ENCODE peak calls at places on chromosomes 5 and 9, in seven cellular contexts. E is suprapubic skin, N is T follicular helper cell, Z is GM13977, R is C1 segment of cervical spinal cord, K is SK-MEL-5, B is renal cortical epithelial cell. S is an unnamed sample.

GRCh38 chr9:124698265-124698664 is 72.8 kb downstream of the NR6A1 start:
- DNase-seq in E (no peak), N (no peak), Z (no peak), R (no peak), K (no peak), B (peak), S (peak)

GRCh38 chr9:69432623-69433022 is 107.6 kb downstream of the ENTREP1 start:
- DNase-seq in E (peak), N (no peak), Z (no peak), R (no peak), K (no peak), B (no peak), S (no peak)

GRCh38 chr9:27227192-27227591 is 69.8 kb downstream of the EQTN start:
- DNase-seq in E (no peak), N (no peak), Z (no peak), R (no peak), K (no peak), B (no peak), S (no peak)

GRCh38 chr5:133744030-133744645 is 131.8 kb upstream of the FSTL4 start:
- DNase-seq in E (no peak), N (no peak), Z (no peak), R (no peak), K (no peak), B (no peak), S (no peak)

GRCh38 chr5:134438268-134438622 is 26.6 kb upstream of the CDKN2AIPNL start:
- DNase-seq in E (no peak), N (no peak), Z (no peak), R (no peak), K (peak), B (peak), S (peak)

GRCh38 chr5:135373747-135374515 is 25.1 kb downstream of the MACROH2A1 start:
- DNase-seq in E (peak), N (no peak), Z (no peak), R (no peak), K (no peak), B (no peak), S (no peak)

GRCh38 chr9:92714787-92715487 is 45.0 kb upstream of the IPPK start:
- DNase-seq in E (peak), N (no peak), Z (no peak), R (no peak), K (no peak), B (no peak), S (no peak)

GRCh38 chr5:150376799-150377771 is 19.6 kb downstream of the TCOF1 start:
- DNase-seq in E (no peak), N (no peak), Z (no peak), R (no peak), K (no peak), B (no peak), S (peak)

GRCh38 chr5:133397986-133398645 is 214.2 kb downstream of the FSTL4 start:
- DNase-seq in E (no peak), N (no peak), Z (no peak), R (no peak), K (no peak), B (no peak), S (no peak)

GRCh38 chr5:154444559-154445421 is 1.0 kb upstream of the SAP30L start:
- DNase-seq in E (no peak), N (no peak), Z (peak), R (no peak), K (no peak), B (no peak), S (no peak)

GRCh38 chr5:27511061-27511460 is 472.7 kb upstream of the CDH9 start:
- DNase-seq in E (no peak), N (no peak), Z (no peak), R (no peak), K (no peak), B (peak), S (no peak)

GRCh38 chr5:84642795-84643194 is 258.1 kb upstream of the EDIL3 start:
- DNase-seq in E (no peak), N (no peak), Z (no peak), R (no peak), K (no peak), B (no peak), S (peak)

GRCh38 chr9:37372839-37373238 is 49.7 kb upstream of the GRHPR start:
- DNase-seq in E (no peak), N (no peak), Z (no peak), R (no peak), K (no peak), B (no peak), S (no peak)

GRCh38 chr9:121862973-121863372 is 211.5 kb downstream of the DAB2IP start:
- DNase-seq in E (no peak), N (no peak), Z (no peak), R (no peak), K (no peak), B (no peak), S (no peak)

GRCh38 chr9:27528886-27529315 is 713 bp downstream of the MOB3B start:
- DNase-seq in E (peak), N (peak), Z (peak), R (no peak), K (no peak), B (no peak), S (peak)

GRCh38 chr5:136137497-136138220 is 5.0 kb downstream of the SMAD5 start:
- DNase-seq in E (no peak), N (no peak), Z (no peak), R (no peak), K (no peak), B (no peak), S (no peak)

GRCh38 chr5:111779260-111780254 is 22.6 kb upstream of the NREP start:
- DNase-seq in E (no peak), N (no peak), Z (no peak), R (no peak), K (no peak), B (peak), S (peak)

GRCh38 chr5:179261301-179262125 is 83.7 kb downstream of the ADAMTS2 start:
- DNase-seq in E (peak), N (no peak), Z (no peak), R (no peak), K (peak), B (no peak), S (no peak)

GRCh38 chr9:2151171-2151570 is 136.0 kb downstream of the SMARCA2 start:
- DNase-seq in E (no peak), N (no peak), Z (no peak), R (no peak), K (no peak), B (no peak), S (no peak)

GRCh38 chr5:9622891-9623547 is 7.1 kb downstream of the TAS2R1 start:
- DNase-seq in E (no peak), N (no peak), Z (no peak), R (no peak), K (no peak), B (no peak), S (peak)

GRCh38 chr5:38555354-38556114 is 912 bp downstream of the LIFR start:
- DNase-seq in E (no peak), N (no peak), Z (peak), R (no peak), K (no peak), B (no peak), S (no peak)

GRCh38 chr9:89309608-89310485 is 1.1 kb upstream of the CKS2 start:
- DNase-seq in E (no peak), N (no peak), Z (no peak), R (no peak), K (peak), B (peak), S (no peak)

GRCh38 chr5:28809811-28810750 is 1771.7 kb upstream of the CDH9 start:
- DNase-seq in E (peak), N (no peak), Z (peak), R (no peak), K (peak), B (no peak), S (no peak)

GRCh38 chr9:31847963-31848362 is 536.5 kb upstream of the ACO1 start:
- DNase-seq in E (no peak), N (no peak), Z (no peak), R (no peak), K (no peak), B (no peak), S (no peak)

GRCh38 chr5:175657593-175658271 is at the start of gene HRH2:
- DNase-seq in E (no peak), N (peak), Z (no peak), R (no peak), K (peak), B (no peak), S (peak)

GRCh38 chr9:16266648-16267276 is 603.7 kb downstream of the BNC2 start:
- DNase-seq in E (no peak), N (no peak), Z (no peak), R (no peak), K (peak), B (no peak), S (no peak)

GRCh38 chr9:3177362-3177761 is 333.5 kb upstream of the PUM3 start:
- DNase-seq in E (no peak), N (no peak), Z (no peak), R (no peak), K (no peak), B (no peak), S (no peak)

GRCh38 chr5:134138416-134139376 is 24.2 kb downstream of the TCF7 start:
- DNase-seq in E (peak), N (no peak), Z (peak), R (no peak), K (peak), B (peak), S (peak)

GRCh38 chr9:77977210-77977611 is 54.4 kb downstream of the GNAQ start:
- DNase-seq in E (peak), N (peak), Z (peak), R (peak), K (peak), B (peak), S (peak)

GRCh38 chr5:116237917-116238502 is 153.2 kb downstream of the COMMD10 start:
- DNase-seq in E (no peak), N (no peak), Z (no peak), R (no peak), K (peak), B (no peak), S (no peak)

GRCh38 chr5:132301341-132302274 is 7.4 kb downstream of the SLC22A4 start:
- DNase-seq in E (no peak), N (no peak), Z (no peak), R (no peak), K (no peak), B (no peak), S (no peak)

GRCh38 chr9:138021251-138022056 is 143.9 kb downstream of the CACNA1B start:
- DNase-seq in E (no peak), N (no peak), Z (no peak), R (no peak), K (no peak), B (no peak), S (no peak)

GRCh38 chr9:99051851-99052250 is 53.1 kb upstream of the TGFBR1 start:
- DNase-seq in E (no peak), N (no peak), Z (no peak), R (no peak), K (no peak), B (no peak), S (peak)

GRCh38 chr5:176405656-176406435 is 10.5 kb downstream of the CLTB start:
- DNase-seq in E (peak), N (no peak), Z (no peak), R (no peak), K (peak), B (no peak), S (no peak)

GRCh38 chr5:59525957-59526356 is 367.6 kb downstream of the PDE4D start:
- DNase-seq in E (no peak), N (no peak), Z (no peak), R (no peak), K (no peak), B (peak), S (peak)

GRCh38 chr9:113677057-113677456 is 199.1 kb upstream of the ZNF618 start:
- DNase-seq in E (no peak), N (no peak), Z (no peak), R (no peak), K (no peak), B (no peak), S (no peak)

GRCh38 chr9:87678650-87679355 is 47.1 kb upstream of the CTSL start:
- DNase-seq in E (no peak), N (peak), Z (peak), R (no peak), K (peak), B (peak), S (peak)

GRCh38 chr9:4575997-4576396 is 85.7 kb downstream of the SLC1A1 start:
- DNase-seq in E (no peak), N (no peak), Z (no peak), R (no peak), K (no peak), B (no peak), S (no peak)

GRCh38 chr9:110802416-110803035 is 133.9 kb downstream of the MUSK start:
- DNase-seq in E (no peak), N (no peak), Z (no peak), R (no peak), K (no peak), B (no peak), S (no peak)

S was measured in astrocyte.